ENCODE peak calls at places on chromosomes 2 and 18, in four cellular contexts. One of them, this sample, is unnamed.
A peak's percentile ranks its signal among the peaks of the same experiment; 100 is the strongest.

GRCh38 chr2:120693121-120693520 is 42.5 kb upstream of the GLI2 start:
- DNase-seq in IMR-90: peak; percentile 47
- DNase-seq in PC-3: peak; percentile 22
- DNase-seq in hepatocyte: no peak
- DNase-seq in this sample: no peak

GRCh38 chr18:56983275-56983992 is 163.5 kb upstream of the BOD1L2 start:
- DNase-seq in hepatocyte: no peak
- DNase-seq in IMR-90: peak; percentile 8
- DNase-seq in PC-3: no peak
- DNase-seq in this sample: no peak

GRCh38 chr18:77530732-77531131 is 281.1 kb downstream of the GALR1 start:
- DNase-seq in hepatocyte: no peak
- DNase-seq in PC-3: no peak
- DNase-seq in IMR-90: no peak
- DNase-seq in this sample: no peak

GRCh38 chr18:23825496-23825895 is 136.2 kb downstream of the LAMA3 start:
- DNase-seq in IMR-90: no peak
- DNase-seq in PC-3: no peak
- DNase-seq in hepatocyte: no peak
- DNase-seq in this sample: no peak

GRCh38 chr2:214800180-214800579 is 9.3 kb downstream of the BARD1 start:
- DNase-seq in IMR-90: no peak
- DNase-seq in PC-3: no peak
- DNase-seq in hepatocyte: no peak
- DNase-seq in this sample: no peak

GRCh38 chr2:60463249-60463648 is 90.2 kb downstream of the BCL11A start:
- DNase-seq in hepatocyte: peak; percentile 61
- DNase-seq in IMR-90: peak; percentile 48
- DNase-seq in PC-3: no peak
- DNase-seq in this sample: no peak

GRCh38 chr2:42510191-42510929 is 16.6 kb upstream of the KCNG3 start:
- DNase-seq in hepatocyte: no peak
- DNase-seq in PC-3: no peak
- DNase-seq in IMR-90: no peak
- DNase-seq in this sample: no peak

GRCh38 chr2:74850816-74851566 is 17.1 kb downstream of the HK2 start:
- DNase-seq in IMR-90: peak; percentile 59
- DNase-seq in hepatocyte: peak; percentile 55
- DNase-seq in PC-3: peak; percentile 90
- DNase-seq in this sample: no peak

GRCh38 chr2:203744091-203744490 is 37.7 kb downstream of the CD28 start:
- DNase-seq in hepatocyte: no peak
- DNase-seq in PC-3: peak; percentile 53
- DNase-seq in IMR-90: no peak
- DNase-seq in this sample: no peak

GRCh38 chr2:231482806-231483391 is 18.6 kb upstream of the NCL start:
- DNase-seq in hepatocyte: peak; percentile 79
- DNase-seq in PC-3: peak; percentile 69
- DNase-seq in IMR-90: peak; percentile 22
- DNase-seq in this sample: peak; percentile 75

GRCh38 chr2:70855679-70856078 is 20.1 kb upstream of the CD207 start:
- DNase-seq in hepatocyte: no peak
- DNase-seq in IMR-90: peak; percentile 13
- DNase-seq in PC-3: no peak
- DNase-seq in this sample: no peak

DNA sequence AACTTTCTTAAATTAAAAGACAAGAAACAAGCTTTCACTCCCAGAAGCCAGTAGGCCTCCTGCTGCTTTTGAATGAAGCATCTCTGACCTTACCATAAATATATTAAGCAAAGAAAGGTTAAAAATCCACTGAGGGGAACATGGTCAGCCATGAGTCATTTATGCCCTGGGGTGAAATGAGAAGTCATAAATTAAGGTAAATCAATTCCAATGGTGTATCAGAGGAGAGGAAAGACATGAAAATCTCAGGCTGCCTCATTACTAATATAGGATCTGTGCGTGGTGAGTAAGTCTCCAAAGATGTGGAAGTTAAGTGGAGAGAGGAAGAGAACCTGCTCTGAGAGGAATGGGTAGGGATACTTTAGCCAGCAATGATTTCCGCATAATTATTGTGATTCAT is 292.3 kb upstream of the CHAC2 start:
- DNase-seq in IMR-90: peak; percentile 75
- DNase-seq in hepatocyte: no peak
- DNase-seq in PC-3: peak; percentile 97
- DNase-seq in this sample: no peak
- H3K4me2 ChIP-seq in IMR-90: no peak overlapping the region
- H3K4me2 ChIP-seq in hepatocyte: no peak overlapping the region
- H3K4me2 ChIP-seq in PC-3: peak overlapping the region; percentile 76
- H3K4me2 ChIP-seq in this sample: no peak overlapping the region

GRCh38 chr2:178223806-178224205 is 29.5 kb downstream of the OSBPL6 start:
- DNase-seq in IMR-90: no peak
- DNase-seq in PC-3: no peak
- DNase-seq in hepatocyte: no peak
- DNase-seq in this sample: no peak

GRCh38 chr2:178227187-178227586 is 32.9 kb downstream of the OSBPL6 start:
- DNase-seq in IMR-90: peak; percentile 76
- DNase-seq in PC-3: peak; percentile 81
- DNase-seq in hepatocyte: no peak
- DNase-seq in this sample: no peak

GRCh38 chr2:178220814-178221213 is 26.5 kb downstream of the OSBPL6 start:
- DNase-seq in PC-3: no peak
- DNase-seq in hepatocyte: no peak
- DNase-seq in IMR-90: no peak
- DNase-seq in this sample: peak; percentile 61

GRCh38 chr2:178221556-178221955 is 27.2 kb downstream of the OSBPL6 start:
- DNase-seq in IMR-90: no peak
- DNase-seq in PC-3: no peak
- DNase-seq in hepatocyte: no peak
- DNase-seq in this sample: no peak

DNA sequence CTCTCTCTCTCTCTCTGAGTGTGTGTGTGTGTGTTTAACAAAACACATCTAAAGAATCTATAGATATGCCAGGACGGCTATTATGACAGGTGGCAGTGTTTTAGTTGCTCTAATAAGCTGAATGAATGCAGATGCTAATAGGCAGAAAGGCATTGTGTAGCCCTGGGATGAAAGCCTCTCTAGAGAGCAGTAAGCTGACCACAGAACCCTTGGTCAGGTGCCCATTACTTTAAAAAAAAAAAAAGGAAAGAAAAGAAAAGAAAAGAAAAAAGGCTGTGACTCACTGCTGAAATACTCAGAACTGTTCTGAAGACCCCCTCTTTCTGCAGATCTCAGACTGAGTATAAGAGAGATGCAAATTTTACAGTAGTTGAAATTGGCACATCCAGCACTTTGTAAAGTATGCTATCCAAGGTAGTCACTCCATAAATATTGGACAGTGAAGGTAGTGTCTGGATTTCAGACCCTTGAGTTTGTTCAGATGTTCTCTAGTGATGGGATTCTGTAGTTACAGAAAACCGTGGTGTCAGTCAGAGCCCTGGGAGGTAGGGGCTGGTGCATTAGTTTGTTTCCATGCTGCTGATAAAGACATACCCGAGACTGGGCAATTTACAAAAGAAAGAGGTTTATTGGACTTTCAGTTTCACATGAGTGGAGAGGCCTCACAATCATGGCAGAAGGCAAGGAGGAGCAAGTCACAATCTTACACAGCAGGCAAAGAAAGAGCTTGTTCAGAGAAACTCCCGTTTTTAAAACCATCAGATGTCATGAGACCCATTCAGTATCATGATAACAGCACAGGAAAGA is 30.9 kb downstream of the OSBPL6 start:
- DNase-seq in PC-3: no peak
- DNase-seq in hepatocyte: no peak
- DNase-seq in IMR-90: peak; percentile 54
- DNase-seq in this sample: peak; percentile 38
- H2AFZ ChIP-seq in PC-3: no peak overlapping the region
- H2AFZ ChIP-seq in hepatocyte: no peak overlapping the region
- H2AFZ ChIP-seq in IMR-90: no peak overlapping the region
- H2AFZ ChIP-seq in this sample: no peak overlapping the region

GRCh38 chr2:242030226-242030575 is 160.7 kb downstream of the RTP5 start:
- DNase-seq in hepatocyte: no peak
- DNase-seq in PC-3: no peak
- DNase-seq in IMR-90: no peak
- DNase-seq in this sample: no peak

GRCh38 chr2:242030858-242031257 is 161.3 kb downstream of the RTP5 start:
- DNase-seq in hepatocyte: no peak
- DNase-seq in IMR-90: no peak
- DNase-seq in PC-3: no peak
- DNase-seq in this sample: no peak

GRCh38 chr2:242032780-242033656 is 163.5 kb downstream of the RTP5 start:
- DNase-seq in IMR-90: no peak
- DNase-seq in hepatocyte: no peak
- DNase-seq in PC-3: no peak
- DNase-seq in this sample: no peak

GRCh38 chr2:242029422-242030225 is 160.1 kb downstream of the RTP5 start:
- DNase-seq in IMR-90: no peak
- DNase-seq in PC-3: no peak
- DNase-seq in hepatocyte: no peak
- DNase-seq in this sample: no peak

DNA sequence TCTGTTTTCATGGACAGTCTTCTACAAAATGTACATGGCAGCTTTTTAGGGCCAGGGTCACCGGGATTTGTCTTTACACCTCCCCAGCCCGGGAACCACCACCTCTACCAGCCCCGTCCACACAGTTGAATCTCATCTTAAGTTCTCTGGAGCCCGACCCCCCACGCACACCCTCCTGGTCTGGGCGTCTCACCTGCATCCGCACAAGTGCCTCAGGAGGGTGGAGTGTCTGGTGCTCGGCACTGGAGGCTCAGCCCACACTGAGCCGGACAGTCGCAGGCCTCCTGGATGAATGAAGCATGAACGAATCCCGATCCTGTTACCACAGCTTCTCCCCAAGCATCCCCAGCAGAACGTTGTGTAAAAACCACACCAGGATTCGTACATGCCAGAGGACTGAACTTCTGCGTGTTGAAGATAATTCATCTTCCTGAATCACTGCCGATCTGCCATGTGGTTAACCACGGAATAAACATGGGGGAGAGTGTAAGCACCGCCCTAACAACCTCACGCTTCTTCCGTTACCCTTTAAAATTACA is 162.0 kb downstream of the RTP5 start:
- DNase-seq in hepatocyte: no peak
- DNase-seq in PC-3: peak; percentile 44
- DNase-seq in IMR-90: peak; percentile 95
- DNase-seq in this sample: no peak
- H3K4me2 ChIP-seq in hepatocyte: no peak overlapping the region
- H3K4me2 ChIP-seq in PC-3: no peak overlapping the region
- H3K4me2 ChIP-seq in IMR-90: no peak overlapping the region
- H3K4me2 ChIP-seq in this sample: no peak overlapping the region

GRCh38 chr2:161943012-161943411 is 131.0 kb downstream of the DPP4 start:
- DNase-seq in hepatocyte: no peak
- DNase-seq in IMR-90: no peak
- DNase-seq in PC-3: no peak
- DNase-seq in this sample: no peak

GRCh38 chr2:161946489-161947107 is 127.4 kb downstream of the DPP4 start:
- DNase-seq in PC-3: peak; percentile 68
- DNase-seq in hepatocyte: peak; percentile 28
- DNase-seq in IMR-90: peak; percentile 28
- DNase-seq in this sample: peak; percentile 9

GRCh38 chr2:161952722-161953322 is 121.2 kb downstream of the DPP4 start:
- DNase-seq in hepatocyte: no peak
- DNase-seq in IMR-90: no peak
- DNase-seq in PC-3: no peak
- DNase-seq in this sample: no peak

GRCh38 chr2:161947394-161947793 is 126.6 kb downstream of the DPP4 start:
- DNase-seq in IMR-90: no peak
- DNase-seq in PC-3: no peak
- DNase-seq in hepatocyte: no peak
- DNase-seq in this sample: no peak
- H2AFZ ChIP-seq in IMR-90: no peak overlapping the region
- H2AFZ ChIP-seq in PC-3: peak overlapping the region; percentile 34
- H2AFZ ChIP-seq in hepatocyte: no peak overlapping the region
- H2AFZ ChIP-seq in this sample: peak overlapping the region; percentile 31

GRCh38 chr2:100008960-100009359 is 133.4 kb downstream of the AFF3 start:
- DNase-seq in PC-3: no peak
- DNase-seq in IMR-90: peak; percentile 76
- DNase-seq in hepatocyte: no peak
- DNase-seq in this sample: no peak
- H3K4me2 ChIP-seq in PC-3: no peak overlapping the region
- H3K4me2 ChIP-seq in IMR-90: peak overlapping the region; percentile 5
- H3K4me2 ChIP-seq in hepatocyte: peak overlapping the region; percentile 1
- H3K4me2 ChIP-seq in this sample: no peak overlapping the region

This sample was measured in neural progenitor cell.